ENCODE peak calls at places on chromosomes 5 and 9, in five cellular contexts. Q, N, X, I and Y are unnamed samples. For H3K4me1, the result is how much of the 10 kb centered on the place peaks cover.

GRCh38 chr5:91927439-91927838 is 544.3 kb upstream of the ARRDC3 start:
- DNase-seq in Q (no peak), I (no peak), X (no peak), N (no peak), Y (no peak)

GRCh38 chr5:71699233-71699632 is 19.8 kb upstream of the CARTPT start:
- DNase-seq in I (no peak), X (no peak), N (no peak), Q (no peak), Y (no peak)

GRCh38 chr5:160287378-160288051 is 24.8 kb downstream of the CCNJL start:
- DNase-seq in X (peak), I (peak), N (no peak), Q (peak), Y (no peak)

GRCh38 chr9:128632486-128632885 is 24.2 kb downstream of the DYNC2I2 start:
- DNase-seq in X (no peak), I (no peak), Q (no peak), N (no peak), Y (no peak)

GRCh38 chr5:9437741-9438240 is 108.1 kb downstream of the SEMA5A start:
- DNase-seq in I (no peak), N (no peak), Q (no peak), X (no peak), Y (no peak)

GRCh38 chr9:93301911-93302525 is 118.1 kb downstream of the WNK2 start:
- DNase-seq in I (no peak), X (peak), Q (no peak), N (no peak), Y (peak)

GRCh38 chr9:96453625-96454024 is 3.7 kb downstream of the HABP4 start:
- DNase-seq in I (no peak), X (no peak), Q (no peak), N (no peak), Y (no peak)

GRCh38 chr5:123428521-123429220 is 5.5 kb upstream of the CEP120 start:
- DNase-seq in Q (no peak), I (no peak), N (peak), X (no peak), Y (no peak)

GRCh38 chr9:128892223-128892892 is 10.4 kb downstream of the LRRC8A start:
- DNase-seq in X (peak), Q (peak), I (peak), N (peak), Y (peak)

GRCh38 chr5:9479981-9480380 is 65.9 kb downstream of the SEMA5A start:
- DNase-seq in N (no peak), I (no peak), Q (no peak), X (no peak), Y (no peak)

GRCh38 chr9:129473523-129474244 is 147.2 kb downstream of the C9orf50 start:
- DNase-seq in I (peak), X (no peak), Q (no peak), N (no peak), Y (peak)

GRCh38 chr9:136020206-136020605 is 59.0 kb upstream of the UBAC1 start:
- DNase-seq in I (no peak), X (no peak), Q (no peak), N (no peak), Y (no peak)

GRCh38 chr5:50967388-50968039 is 301.1 kb downstream of the PARP8 start:
- DNase-seq in Q (no peak), I (no peak), N (no peak), X (no peak), Y (no peak)

GRCh38 chr9:124197177-124198095 is 60.3 kb upstream of the NEK6 start:
- DNase-seq in X (peak), I (no peak), N (peak), Q (no peak), Y (no peak)

GRCh38 chr5:131222731-131223130 is 41.1 kb upstream of the CDC42SE2 start:
- DNase-seq in I (no peak), N (no peak), Q (no peak), X (no peak), Y (no peak)

GRCh38 chr5:23631283-23632045 is 124.1 kb downstream of the PRDM9 start:
- DNase-seq in X (no peak), I (no peak), Q (no peak), N (no peak), Y (no peak)

GRCh38 chr9:16787724-16788123 is 82.7 kb downstream of the BNC2 start:
- DNase-seq in N (no peak), I (no peak), Q (no peak), X (no peak), Y (no peak)

GRCh38 chr9:123063172-123063508 is 29.7 kb downstream of the GPR21 start:
- DNase-seq in X (no peak), I (no peak), N (no peak), Q (no peak), Y (no peak)

GRCh38 chr9:135588371-135588770 is 26.8 kb downstream of the PAEP start:
- DNase-seq in X (no peak), Q (peak), I (no peak), N (peak), Y (no peak)

GRCh38 chr9:118129541-118129940 is 425.3 kb downstream of the TLR4 start:
- DNase-seq in Q (no peak), I (no peak), N (no peak), X (no peak), Y (no peak)

GRCh38 chr5:33565304-33565703 is 124.5 kb downstream of the TARS1 start:
- DNase-seq in Q (no peak), N (no peak), I (no peak), X (no peak), Y (peak)

GRCh38 chr9:93306081-93306480 is 122.1 kb downstream of the WNK2 start:
- DNase-seq in N (no peak), X (no peak), I (no peak), Q (no peak), Y (peak)

GRCh38 chr5:158406884-158407790 is 548.2 kb upstream of the CLINT1 start:
- DNase-seq in X (no peak), I (no peak), Q (no peak), N (no peak), Y (no peak)

GRCh38 chr9:90142580-90142979 is 500.0 kb downstream of the DIRAS2 start:
- DNase-seq in Q (no peak), I (no peak), X (peak), N (peak), Y (peak)

GRCh38 chr9:77469515-77470197 is 178.5 kb downstream of the GNA14 start:
- DNase-seq in X (no peak), N (no peak), I (no peak), Q (no peak), Y (no peak)

GRCh38 chr9:13113751-13114150 is 165.7 kb downstream of the MPDZ start:
- DNase-seq in N (no peak), X (no peak), I (no peak), Q (no peak), Y (no peak)

GRCh38 chr5:153661897-153662296 is 171.4 kb downstream of the GRIA1 start:
- DNase-seq in X (no peak), I (no peak), N (no peak), Q (no peak), Y (no peak)

GRCh38 chr9:6907772-6908381 is 150.1 kb downstream of the KDM4C start:
- DNase-seq in I (no peak), X (no peak), N (no peak), Q (no peak), Y (no peak)

GRCh38 chr9:129069128-129069824 is 11.6 kb upstream of the DOLPP1 start:
- DNase-seq in I (peak), N (peak), X (peak), Q (peak), Y (peak)

GRCh38 chr9:116717150-116717549 is 30.0 kb downstream of the TRIM32 start:
- DNase-seq in Q (no peak), N (no peak), X (no peak), I (no peak), Y (no peak)

GRCh38 chr9:138058181-138058580 is 180.6 kb downstream of the CACNA1B start:
- DNase-seq in N (no peak), X (no peak), Q (peak), I (no peak), Y (peak)

GRCh38 chr9:138060365-138060764 is 182.8 kb downstream of the CACNA1B start:
- DNase-seq in Q (peak), N (no peak), X (no peak), I (no peak), Y (peak)

GRCh38 chr9:138059196-138059595 is 181.6 kb downstream of the CACNA1B start:
- DNase-seq in X (no peak), Q (peak), N (no peak), I (no peak), Y (peak)

GRCh38 chr9:138060881-138061280 is 183.3 kb downstream of the CACNA1B start:
- DNase-seq in N (no peak), Q (peak), X (no peak), I (no peak), Y (peak)

DNA sequence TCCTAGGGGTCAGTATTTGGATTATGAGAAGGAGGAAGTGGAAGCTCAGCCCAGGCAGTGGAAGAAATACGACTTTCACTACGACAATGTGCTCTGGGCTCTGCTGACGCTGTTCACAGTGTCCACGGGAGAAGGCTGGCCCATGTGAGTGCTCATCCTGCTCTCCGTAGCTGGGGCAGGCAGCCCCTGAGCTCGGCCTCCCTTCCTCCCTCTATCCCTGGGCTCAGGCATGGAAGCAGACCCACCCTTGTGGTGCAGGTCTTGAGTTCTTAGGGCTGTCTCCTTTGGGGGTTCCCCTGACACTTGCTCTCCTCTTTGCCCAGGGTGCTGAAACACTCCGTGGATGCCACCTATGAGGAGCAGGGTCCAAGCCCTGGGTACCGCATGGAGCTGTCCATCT is 180.1 kb downstream of the CACNA1B start:
- DNase-seq in I (no peak), Q (peak), N (no peak), X (no peak), Y (no peak)
- H3K4me1 ChIP-seq in I (under half), Q (under half), N (under half), X (under half), Y (under half)

DNA sequence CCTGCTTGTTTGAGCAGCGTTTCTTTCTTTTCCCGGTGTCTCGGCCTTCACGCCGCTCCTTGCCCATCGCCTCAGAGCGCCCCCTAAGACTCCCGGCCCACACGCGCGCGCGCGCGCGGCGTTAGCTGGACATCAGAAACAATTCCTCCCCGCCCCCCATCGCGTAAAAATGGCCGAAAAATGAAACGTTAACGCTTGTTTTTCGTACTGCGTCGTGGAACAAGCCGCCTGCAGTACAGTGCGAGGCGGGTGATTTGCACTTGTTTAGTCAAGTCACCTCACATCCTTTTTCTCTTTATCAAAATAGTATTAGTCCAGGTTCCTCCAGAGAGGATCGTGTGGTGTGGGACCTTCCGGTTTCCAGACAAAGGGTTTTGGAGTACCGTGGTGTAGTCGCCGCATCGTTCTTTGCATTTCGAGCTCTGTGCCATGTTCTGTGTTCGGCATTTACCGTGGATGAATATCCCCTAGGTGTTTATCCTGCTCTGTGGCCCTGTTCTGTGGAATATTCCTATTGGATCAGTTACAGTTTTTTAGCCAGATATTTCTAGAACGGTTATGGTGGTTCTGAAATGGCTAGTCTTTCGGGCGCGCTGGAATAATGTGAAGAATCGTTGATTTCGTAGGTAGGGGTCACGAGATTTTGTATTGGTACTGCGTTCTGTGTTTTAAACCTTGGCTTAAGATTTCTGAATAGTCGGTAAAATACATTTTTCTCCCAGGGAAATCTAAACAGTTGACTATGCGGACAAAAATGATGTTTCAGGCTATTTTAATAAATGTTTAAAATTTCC is 1.0 kb downstream of the MATR3 start:
- DNase-seq in N (peak), I (peak), X (peak), Q (peak), Y (peak)
- TF ChIP-seq CTCF in N (peak), I (peak), X (no peak), Q (no peak), Y (peak)

DNA sequence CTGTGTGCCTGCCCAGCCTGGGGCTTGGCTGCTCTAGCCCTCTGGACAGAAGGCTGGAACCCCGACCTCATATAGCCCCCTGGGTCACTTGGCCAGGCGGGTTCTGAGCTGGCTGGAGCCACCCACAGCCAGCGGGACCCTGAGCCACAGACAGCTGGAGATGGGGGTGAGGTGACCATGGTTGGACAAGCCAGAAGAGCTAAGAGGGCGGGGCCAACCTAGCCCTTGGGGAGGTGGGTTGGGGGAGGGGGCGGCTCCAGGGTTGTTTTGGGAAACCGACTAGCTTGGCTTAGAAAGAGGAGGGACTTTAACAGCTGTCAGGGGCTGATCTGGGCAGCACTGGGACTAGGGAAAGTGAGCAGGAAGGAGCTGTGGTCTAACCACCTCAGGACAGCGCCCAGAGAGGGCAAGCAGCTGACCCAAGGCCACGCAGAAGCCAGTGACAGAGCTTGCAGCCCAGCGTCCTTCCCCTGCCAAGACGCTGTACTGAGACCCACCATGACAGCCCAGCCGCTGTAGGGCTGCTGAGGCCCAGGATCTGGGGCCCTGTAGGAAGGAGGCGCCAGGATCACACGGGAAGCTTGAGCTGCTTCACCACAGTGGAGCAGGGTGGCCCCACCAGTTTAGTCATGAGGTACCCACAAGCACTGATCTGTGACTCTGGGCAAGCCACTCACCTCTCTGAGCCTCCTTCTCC is 2.2 kb downstream of the AIF1L start:
- DNase-seq in Q (peak), I (peak), X (no peak), N (no peak), Y (no peak)
- H3K4me1 ChIP-seq in Q (under half), I (half or more), X (under half), N (under half), Y (half or more)

GRCh38 chr5:13830536-13830935 is 114.0 kb downstream of the DNAH5 start:
- DNase-seq in X (no peak), I (no peak), Q (no peak), N (no peak), Y (no peak)

GRCh38 chr5:13833440-13833839 is 111.0 kb downstream of the DNAH5 start:
- DNase-seq in X (no peak), N (no peak), I (no peak), Q (no peak), Y (no peak)

GRCh38 chr5:13831236-13831810 is 113.2 kb downstream of the DNAH5 start:
- DNase-seq in N (no peak), Q (no peak), I (no peak), X (no peak), Y (no peak)
- TF ChIP-seq CTCF in N (no peak), Q (no peak), I (no peak), X (no peak), Y (no peak)

DNA sequence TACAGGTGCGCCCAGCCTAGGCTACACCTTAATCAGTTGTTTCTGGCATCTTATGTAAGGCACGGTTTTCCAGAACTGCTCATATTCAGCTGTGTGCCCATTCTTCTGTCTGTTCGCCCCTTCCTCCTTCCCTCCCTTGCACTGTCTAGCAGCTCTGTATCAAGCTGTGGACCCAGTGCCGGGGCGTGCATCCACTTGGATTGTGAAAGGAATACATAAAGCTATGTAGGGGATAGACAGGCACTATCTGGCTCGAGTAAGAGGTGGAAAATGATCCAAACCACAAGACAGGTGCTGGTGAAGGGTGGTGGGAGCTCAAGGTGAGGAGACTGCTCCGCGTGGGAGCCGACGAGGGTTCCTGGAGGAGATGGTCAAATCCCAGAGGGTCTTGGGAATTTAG is 2.0 kb downstream of the GLIPR2 start:
- DNase-seq in X (no peak), I (no peak), N (no peak), Q (no peak), Y (no peak)
- H3K4me1 ChIP-seq in X (half or more), I (half or more), N (under half), Q (under half), Y (under half)

GRCh38 chr5:55226934-55227737 is at the start of gene MCIDAS:
- DNase-seq in I (peak), Q (peak), N (peak), X (peak), Y (no peak)

GRCh38 chr5:55223988-55224240 is 3.2 kb downstream of the MCIDAS start:
- DNase-seq in N (no peak), X (no peak), I (no peak), Q (no peak), Y (no peak)

GRCh38 chr5:55225346-55225745 is 1.8 kb downstream of the MCIDAS start:
- DNase-seq in X (no peak), I (no peak), N (no peak), Q (no peak), Y (no peak)

GRCh38 chr5:55227738-55228430 is 769 bp upstream of the MCIDAS start:
- DNase-seq in X (no peak), I (no peak), Q (no peak), N (no peak), Y (no peak)

GRCh38 chr5:55226027-55226933 is 835 bp downstream of the MCIDAS start:
- DNase-seq in X (peak), Q (peak), N (no peak), I (peak), Y (no peak)
- TF ChIP-seq CTCF in X (peak), Q (peak), N (peak), I (no peak), Y (peak)